ENCODE peak calls at places on chromosome 10, in eight cellular contexts. One of them, this sample, is unnamed.
A peak's percentile ranks its signal among the peaks of the same experiment; 100 is the strongest.

GRCh38 chr10:90832111-90832510 is 25.7 kb downstream of the HTR7 start:
- DNase-seq in fibroblast of lung: no peak
- DNase-seq in GM12878: no peak
- DNase-seq in IMR-90: no peak
- DNase-seq in HCT116: no peak
- DNase-seq in OCI-LY7: no peak
- DNase-seq in mesendoderm: no peak
- DNase-seq in A549: no peak
- DNase-seq in this sample: no peak

GRCh38 chr10:35592421-35592820 is 12.7 kb upstream of the GJD4 start:
- DNase-seq in fibroblast of lung: no peak
- DNase-seq in GM12878: no peak
- DNase-seq in IMR-90: no peak
- DNase-seq in HCT116: no peak
- DNase-seq in OCI-LY7: no peak
- DNase-seq in mesendoderm: no peak
- DNase-seq in A549: no peak
- DNase-seq in this sample: no peak

GRCh38 chr10:76303682-76304316 is 872.4 kb downstream of the LRMDA start:
- DNase-seq in fibroblast of lung: peak; percentile 89
- DNase-seq in GM12878: no peak
- DNase-seq in IMR-90: peak; percentile 71
- DNase-seq in HCT116: peak; percentile 28
- DNase-seq in OCI-LY7: peak; percentile 22
- DNase-seq in mesendoderm: peak; percentile 91
- DNase-seq in A549: peak; percentile 71
- DNase-seq in this sample: peak; percentile 91

GRCh38 chr10:86500846-86501245 is 20.7 kb downstream of the WAPL start:
- DNase-seq in fibroblast of lung: peak; percentile 48
- DNase-seq in GM12878: no peak
- DNase-seq in IMR-90: peak; percentile 65
- DNase-seq in HCT116: no peak
- DNase-seq in OCI-LY7: no peak
- DNase-seq in mesendoderm: no peak
- DNase-seq in A549: no peak
- DNase-seq in this sample: no peak

GRCh38 chr10:36730316-36730715 is 395.1 kb upstream of the ANKRD30A start:
- DNase-seq in fibroblast of lung: no peak
- DNase-seq in GM12878: no peak
- DNase-seq in IMR-90: peak; percentile 35
- DNase-seq in HCT116: no peak
- DNase-seq in OCI-LY7: no peak
- DNase-seq in mesendoderm: no peak
- DNase-seq in A549: no peak
- DNase-seq in this sample: no peak

GRCh38 chr10:104642311-104643022 is 1.4 kb downstream of the SORCS3 start:
- DNase-seq in fibroblast of lung: no peak
- DNase-seq in GM12878: no peak
- DNase-seq in IMR-90: no peak
- DNase-seq in HCT116: no peak
- DNase-seq in OCI-LY7: no peak
- DNase-seq in mesendoderm: peak; percentile 88
- DNase-seq in A549: peak; percentile 65
- DNase-seq in this sample: peak; percentile 93

GRCh38 chr10:30434273-30435067 is 486 bp downstream of the MAP3K8 start:
- DNase-seq in fibroblast of lung: peak; percentile 85
- DNase-seq in GM12878: no peak
- DNase-seq in IMR-90: peak; percentile 74
- DNase-seq in HCT116: peak; percentile 31
- DNase-seq in OCI-LY7: peak; percentile 75
- DNase-seq in mesendoderm: peak; percentile 83
- DNase-seq in A549: peak; percentile 90
- DNase-seq in this sample: peak; percentile 79

GRCh38 chr10:63515002-63515763 is 6.0 kb upstream of the REEP3 start:
- DNase-seq in fibroblast of lung: peak; percentile 31
- DNase-seq in GM12878: no peak
- DNase-seq in IMR-90: peak; percentile 33
- DNase-seq in HCT116: no peak
- DNase-seq in OCI-LY7: peak; percentile 9
- DNase-seq in mesendoderm: peak; percentile 98
- DNase-seq in A549: peak; percentile 53
- DNase-seq in this sample: peak; percentile 37

GRCh38 chr10:30827531-30828120 is 198.1 kb upstream of the LYZL2 start:
- DNase-seq in fibroblast of lung: peak; percentile 68
- DNase-seq in GM12878: no peak
- DNase-seq in IMR-90: peak; percentile 68
- DNase-seq in HCT116: no peak
- DNase-seq in OCI-LY7: no peak
- DNase-seq in mesendoderm: no peak
- DNase-seq in A549: no peak
- DNase-seq in this sample: no peak

GRCh38 chr10:62885656-62886461 is 69.7 kb upstream of the EGR2 start:
- DNase-seq in fibroblast of lung: peak; percentile 32
- DNase-seq in GM12878: no peak
- DNase-seq in IMR-90: peak; percentile 19
- DNase-seq in HCT116: no peak
- DNase-seq in OCI-LY7: no peak
- DNase-seq in mesendoderm: no peak
- DNase-seq in A549: peak; percentile 51
- DNase-seq in this sample: no peak

GRCh38 chr10:26914898-26915297 is 54.1 kb upstream of the ABI1 start:
- DNase-seq in fibroblast of lung: no peak
- DNase-seq in GM12878: no peak
- DNase-seq in IMR-90: peak; percentile 31
- DNase-seq in HCT116: no peak
- DNase-seq in OCI-LY7: no peak
- DNase-seq in mesendoderm: no peak
- DNase-seq in A549: no peak
- DNase-seq in this sample: no peak

GRCh38 chr10:68202965-68203358 is 29.0 kb downstream of the ATOH7 start:
- DNase-seq in fibroblast of lung: peak; percentile 5
- DNase-seq in GM12878: no peak
- DNase-seq in IMR-90: peak; percentile 78
- DNase-seq in HCT116: no peak
- DNase-seq in OCI-LY7: no peak
- DNase-seq in mesendoderm: no peak
- DNase-seq in A549: no peak
- DNase-seq in this sample: no peak

GRCh38 chr10:48655426-48656240 is 29.0 kb upstream of the WDFY4 start:
- DNase-seq in fibroblast of lung: peak; percentile 66
- DNase-seq in GM12878: no peak
- DNase-seq in IMR-90: peak; percentile 42
- DNase-seq in HCT116: no peak
- DNase-seq in OCI-LY7: no peak
- DNase-seq in mesendoderm: no peak
- DNase-seq in A549: peak; percentile 62
- DNase-seq in this sample: no peak

GRCh38 chr10:60270426-60270825 is 119.2 kb downstream of the ANK3 start:
- DNase-seq in fibroblast of lung: no peak
- DNase-seq in GM12878: no peak
- DNase-seq in IMR-90: peak; percentile 40
- DNase-seq in HCT116: no peak
- DNase-seq in OCI-LY7: no peak
- DNase-seq in mesendoderm: no peak
- DNase-seq in A549: no peak
- DNase-seq in this sample: no peak

GRCh38 chr10:106566871-106567270 is 597.6 kb downstream of the SORCS1 start:
- DNase-seq in fibroblast of lung: peak; percentile 30
- DNase-seq in GM12878: no peak
- DNase-seq in IMR-90: no peak
- DNase-seq in HCT116: no peak
- DNase-seq in OCI-LY7: no peak
- DNase-seq in mesendoderm: no peak
- DNase-seq in A549: no peak
- DNase-seq in this sample: no peak

GRCh38 chr10:89582022-89582421 is 46.6 kb upstream of the SLC16A12 start:
- DNase-seq in fibroblast of lung: no peak
- DNase-seq in GM12878: no peak
- DNase-seq in IMR-90: no peak
- DNase-seq in HCT116: no peak
- DNase-seq in OCI-LY7: no peak
- DNase-seq in mesendoderm: no peak
- DNase-seq in A549: no peak
- DNase-seq in this sample: no peak

GRCh38 chr10:88066876-88067275 is 203.5 kb downstream of the PTEN start:
- DNase-seq in fibroblast of lung: no peak
- DNase-seq in GM12878: no peak
- DNase-seq in IMR-90: no peak
- DNase-seq in HCT116: no peak
- DNase-seq in OCI-LY7: peak; percentile 86
- DNase-seq in mesendoderm: no peak
- DNase-seq in A549: no peak
- DNase-seq in this sample: no peak
- H3K4me2 ChIP-seq in fibroblast of lung: no peak overlapping the region
- H3K4me2 ChIP-seq in GM12878: peak overlapping the region; percentile 80
- H3K4me2 ChIP-seq in IMR-90: no peak overlapping the region
- H3K4me2 ChIP-seq in HCT116: no peak overlapping the region
- H3K4me2 ChIP-seq in OCI-LY7: peak overlapping the region; percentile 54
- H3K4me2 ChIP-seq in mesendoderm: no peak overlapping the region
- H3K4me2 ChIP-seq in A549: no peak overlapping the region
- H3K4me2 ChIP-seq in this sample: no peak overlapping the region

GRCh38 chr10:69382382-69383117 is 34.2 kb downstream of the TACR2 start:
- DNase-seq in fibroblast of lung: peak; percentile 74
- DNase-seq in GM12878: no peak
- DNase-seq in IMR-90: peak; percentile 95
- DNase-seq in HCT116: no peak
- DNase-seq in OCI-LY7: no peak
- DNase-seq in mesendoderm: no peak
- DNase-seq in A549: peak; percentile 27
- DNase-seq in this sample: no peak

GRCh38 chr10:69379800-69380199 is 36.9 kb downstream of the TACR2 start:
- DNase-seq in fibroblast of lung: no peak
- DNase-seq in GM12878: no peak
- DNase-seq in IMR-90: no peak
- DNase-seq in HCT116: no peak
- DNase-seq in OCI-LY7: no peak
- DNase-seq in mesendoderm: no peak
- DNase-seq in A549: no peak
- DNase-seq in this sample: no peak

GRCh38 chr10:69384320-69384719 is 32.4 kb downstream of the TACR2 start:
- DNase-seq in fibroblast of lung: no peak
- DNase-seq in GM12878: no peak
- DNase-seq in IMR-90: no peak
- DNase-seq in HCT116: no peak
- DNase-seq in OCI-LY7: no peak
- DNase-seq in mesendoderm: no peak
- DNase-seq in A549: no peak
- DNase-seq in this sample: no peak

GRCh38 chr10:69385454-69386350 is 31.0 kb downstream of the TACR2 start:
- DNase-seq in fibroblast of lung: no peak
- DNase-seq in GM12878: no peak
- DNase-seq in IMR-90: no peak
- DNase-seq in HCT116: no peak
- DNase-seq in OCI-LY7: no peak
- DNase-seq in mesendoderm: no peak
- DNase-seq in A549: no peak
- DNase-seq in this sample: no peak

DNA sequence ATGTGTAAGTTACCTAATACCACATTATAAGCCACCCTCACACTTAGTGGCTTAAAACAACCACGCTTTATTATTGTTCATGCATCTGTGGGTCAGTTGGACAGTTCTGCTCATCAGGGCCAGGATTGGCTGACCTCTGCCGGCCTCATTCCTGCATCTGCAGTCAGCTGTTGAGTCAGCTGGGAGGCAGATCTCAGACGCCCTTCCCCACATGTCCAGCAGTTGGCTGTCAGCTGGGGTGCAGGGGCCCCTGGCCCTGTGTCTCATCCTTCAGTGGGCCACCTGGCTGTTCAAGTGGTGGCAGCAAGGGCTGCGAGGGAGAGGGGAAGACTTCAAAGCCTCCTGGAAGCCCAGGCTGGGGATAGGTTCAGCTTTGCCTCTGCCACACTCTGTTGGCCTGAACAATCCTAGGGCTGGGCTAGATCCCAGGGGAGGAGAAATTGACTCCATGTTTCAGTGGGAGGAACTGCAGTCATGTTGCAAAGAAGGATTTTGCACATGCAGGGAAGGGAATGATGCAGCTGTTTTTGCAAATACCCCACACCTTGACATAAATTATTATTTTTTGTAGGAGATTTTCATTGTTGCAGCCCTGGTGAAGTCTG is 33.1 kb downstream of the TACR2 start:
- DNase-seq in fibroblast of lung: peak; percentile 73
- DNase-seq in GM12878: no peak
- DNase-seq in IMR-90: peak; percentile 84
- DNase-seq in HCT116: no peak
- DNase-seq in OCI-LY7: no peak
- DNase-seq in mesendoderm: peak; percentile 44
- DNase-seq in A549: peak; percentile 35
- DNase-seq in this sample: no peak
- H3K4me2 ChIP-seq in fibroblast of lung: peak overlapping the region; percentile 56
- H3K4me2 ChIP-seq in GM12878: no peak overlapping the region
- H3K4me2 ChIP-seq in IMR-90: no peak overlapping the region
- H3K4me2 ChIP-seq in HCT116: no peak overlapping the region
- H3K4me2 ChIP-seq in OCI-LY7: no peak overlapping the region
- H3K4me2 ChIP-seq in mesendoderm: no peak overlapping the region
- H3K4me2 ChIP-seq in A549: peak overlapping the region; percentile 26
- H3K4me2 ChIP-seq in this sample: no peak overlapping the region

DNA sequence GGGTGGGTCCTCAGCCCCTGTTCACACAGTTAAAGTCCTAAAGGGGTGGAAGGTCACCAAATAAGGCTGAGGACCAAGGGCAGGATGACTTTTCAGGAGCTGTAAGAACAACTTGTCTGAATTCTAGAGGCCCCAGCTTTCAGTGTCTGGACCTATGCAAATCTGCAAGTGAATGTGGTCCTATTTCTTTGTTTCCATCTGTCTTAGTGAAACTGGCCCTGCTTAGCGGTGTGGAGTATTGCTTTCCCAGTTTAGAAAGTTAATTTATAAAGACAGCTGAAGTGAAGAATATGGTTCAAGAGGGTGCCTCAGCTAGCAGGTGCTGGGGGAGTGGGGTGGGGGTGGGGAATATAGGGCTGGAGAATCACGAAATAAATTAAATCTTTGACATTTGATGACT is 40.1 kb downstream of the HHEX start:
- DNase-seq in fibroblast of lung: no peak
- DNase-seq in GM12878: peak; percentile 35
- DNase-seq in IMR-90: no peak
- DNase-seq in HCT116: no peak
- DNase-seq in OCI-LY7: peak; percentile 90
- DNase-seq in mesendoderm: no peak
- DNase-seq in A549: no peak
- DNase-seq in this sample: no peak
- H3K4me2 ChIP-seq in fibroblast of lung: no peak overlapping the region
- H3K4me2 ChIP-seq in GM12878: peak overlapping the region; percentile 9
- H3K4me2 ChIP-seq in IMR-90: no peak overlapping the region
- H3K4me2 ChIP-seq in HCT116: no peak overlapping the region
- H3K4me2 ChIP-seq in OCI-LY7: peak overlapping the region; percentile 67
- H3K4me2 ChIP-seq in mesendoderm: no peak overlapping the region
- H3K4me2 ChIP-seq in A549: no peak overlapping the region
- H3K4me2 ChIP-seq in this sample: no peak overlapping the region

DNA sequence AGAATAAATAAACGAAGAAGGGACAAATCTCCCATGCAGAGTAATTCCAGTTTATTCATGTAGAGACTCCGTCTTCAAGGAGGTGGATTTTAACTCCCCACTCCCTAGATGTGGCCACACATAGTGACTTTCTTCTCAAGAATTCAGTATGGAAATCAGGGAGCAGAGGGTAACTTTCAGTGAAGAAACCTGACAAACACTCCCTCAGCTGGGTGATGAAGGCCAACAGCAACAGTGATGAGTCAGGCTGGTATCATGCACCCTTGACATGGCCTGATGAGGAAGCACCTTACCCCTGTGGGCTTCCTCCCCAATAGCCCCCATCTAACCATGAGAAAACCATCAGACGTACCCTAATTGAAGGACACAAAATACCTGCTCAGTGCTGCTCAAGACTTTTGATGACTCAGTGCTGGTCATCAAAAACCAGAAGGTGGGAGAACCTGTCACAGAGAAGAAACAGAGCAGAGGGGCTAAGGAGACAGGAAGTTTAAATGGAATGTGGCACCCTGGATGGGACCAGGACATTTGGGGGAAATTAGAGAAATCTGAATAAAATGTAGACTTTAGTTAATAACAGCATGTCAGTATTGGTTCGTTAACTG is 50.6 kb downstream of the ADAMTS14 start:
- DNase-seq in fibroblast of lung: peak; percentile 66
- DNase-seq in GM12878: no peak
- DNase-seq in IMR-90: peak; percentile 53
- DNase-seq in HCT116: peak; percentile 66
- DNase-seq in OCI-LY7: no peak
- DNase-seq in mesendoderm: peak; percentile 88
- DNase-seq in A549: peak; percentile 15
- DNase-seq in this sample: no peak
- H3K4me2 ChIP-seq in fibroblast of lung: no peak overlapping the region
- H3K4me2 ChIP-seq in GM12878: no peak overlapping the region
- H3K4me2 ChIP-seq in IMR-90: no peak overlapping the region
- H3K4me2 ChIP-seq in HCT116: peak overlapping the region; percentile 57
- H3K4me2 ChIP-seq in OCI-LY7: no peak overlapping the region
- H3K4me2 ChIP-seq in mesendoderm: no peak overlapping the region
- H3K4me2 ChIP-seq in A549: no peak overlapping the region
- H3K4me2 ChIP-seq in this sample: no peak overlapping the region